ENCODE peak calls at places on chromosomes 3 and 15, in six cellular contexts. V is HCT116, D is suprapubic skin, R is fibroblast of lung, O is small intestine, K is pancreas. W is an unnamed sample. For H3K4me1, the result is how much of the 10 kb centered on the place peaks cover.

GRCh38 chr3:28836199-28836598 is 444.7 kb upstream of the RBMS3 start:
- DNase-seq in V (no peak), D (no peak), R (peak), O (no peak), K (no peak), W (no peak)

GRCh38 chr3:114494498-114494897 is 200.7 kb downstream of the TIGIT start:
- DNase-seq in V (no peak), D (no peak), R (no peak), O (no peak), K (no peak), W (no peak)

GRCh38 chr15:98530570-98530969 is 117.8 kb upstream of the IGF1R start:
- DNase-seq in V (no peak), D (no peak), R (no peak), O (no peak), K (no peak), W (no peak)

GRCh38 chr3:58526124-58526957 is 10.6 kb downstream of the ACOX2 start:
- DNase-seq in V (peak), D (no peak), R (peak), O (no peak), K (no peak), W (no peak)

GRCh38 chr15:74339371-74339770 is 28.1 kb downstream of the CYP11A1 start:
- DNase-seq in V (no peak), D (no peak), R (no peak), O (no peak), K (no peak), W (no peak)

GRCh38 chr15:31080618-31081017 is 20.9 kb downstream of the TRPM1 start:
- DNase-seq in V (peak), D (no peak), R (no peak), O (peak), K (no peak), W (no peak)

GRCh38 chr3:188058569-188059184 is 95.3 kb upstream of the LPP start:
- DNase-seq in V (no peak), D (no peak), R (no peak), O (no peak), K (no peak), W (no peak)

GRCh38 chr15:41011055-41011815 is 58.0 kb downstream of the CHAC1 start:
- DNase-seq in V (no peak), D (no peak), R (no peak), O (peak), K (no peak), W (no peak)

GRCh38 chr15:101276501-101277037 is 716 bp downstream of the SELENOS start:
- DNase-seq in V (no peak), D (no peak), R (no peak), O (no peak), K (no peak), W (no peak)

DNA sequence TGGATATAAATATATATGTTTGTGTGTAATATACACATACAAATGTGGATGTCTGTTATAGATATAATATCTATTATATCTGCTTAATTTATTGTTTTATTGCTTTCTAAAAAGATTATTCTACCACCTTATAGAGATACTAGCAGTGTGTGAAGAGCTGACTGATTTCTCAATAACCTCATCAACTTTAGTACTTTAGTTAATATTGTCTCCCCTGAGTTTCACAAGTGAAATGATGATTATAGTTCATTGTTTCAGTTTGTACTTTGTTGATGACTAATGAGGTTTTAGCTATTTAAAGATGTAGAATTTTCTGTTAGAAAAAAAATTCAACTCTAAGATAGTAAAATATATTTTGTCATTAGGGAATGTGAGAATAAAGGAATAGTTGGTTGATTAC is 11.4 kb downstream of the RSRC1 start:
- DNase-seq in V (no peak), D (no peak), R (no peak), O (no peak), K (no peak), W (no peak)
- H3K4me1 ChIP-seq in V (under half), D (under half), R (under half), O (under half), K (under half), W (under half)

DNA sequence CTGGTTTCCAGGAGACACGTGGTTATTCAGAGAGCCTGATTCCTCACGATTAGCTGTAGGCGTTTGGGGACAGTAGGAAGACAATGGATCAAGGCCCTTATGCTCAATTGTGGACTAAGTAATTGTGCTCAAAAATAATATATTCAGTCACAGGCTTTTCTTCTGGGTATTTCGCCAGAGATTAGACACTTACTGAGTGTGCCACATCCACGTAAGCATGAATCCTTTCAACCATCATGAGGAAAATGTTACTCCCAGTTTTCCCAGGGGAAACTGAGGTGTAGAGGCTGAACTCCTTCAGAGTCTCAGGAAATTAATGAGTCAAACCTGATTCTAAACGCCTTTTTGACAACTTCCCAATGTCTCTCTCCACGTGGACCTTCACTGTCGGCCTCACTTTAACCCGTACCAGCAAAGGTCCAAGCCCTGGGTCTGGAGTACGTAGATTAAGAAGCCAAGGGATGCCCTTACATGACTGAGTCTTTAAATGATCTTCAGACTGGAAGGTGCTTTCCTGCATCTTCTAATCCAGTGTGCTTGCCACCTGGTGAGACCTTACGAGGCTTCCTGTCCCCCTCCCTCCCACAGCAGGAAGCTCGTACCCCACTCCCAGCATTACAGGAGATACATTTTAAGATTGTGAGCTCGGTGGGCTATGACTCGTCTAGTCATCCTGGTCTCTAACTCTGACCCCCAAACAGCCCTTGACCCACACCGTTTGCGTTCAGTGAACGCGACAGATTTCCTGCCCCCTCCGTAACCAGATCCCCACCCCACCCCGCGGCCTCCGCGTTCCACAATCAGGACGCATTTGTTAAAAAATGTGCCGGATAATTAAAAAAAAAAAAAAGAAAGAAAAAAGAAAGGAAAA is 1.7 kb downstream of the PKM start:
- DNase-seq in V (no peak), D (no peak), R (peak), O (peak), K (no peak), W (no peak)
- H3K4me1 ChIP-seq in V (half or more), D (half or more), R (under half), O (under half), K (under half), W (under half)

DNA sequence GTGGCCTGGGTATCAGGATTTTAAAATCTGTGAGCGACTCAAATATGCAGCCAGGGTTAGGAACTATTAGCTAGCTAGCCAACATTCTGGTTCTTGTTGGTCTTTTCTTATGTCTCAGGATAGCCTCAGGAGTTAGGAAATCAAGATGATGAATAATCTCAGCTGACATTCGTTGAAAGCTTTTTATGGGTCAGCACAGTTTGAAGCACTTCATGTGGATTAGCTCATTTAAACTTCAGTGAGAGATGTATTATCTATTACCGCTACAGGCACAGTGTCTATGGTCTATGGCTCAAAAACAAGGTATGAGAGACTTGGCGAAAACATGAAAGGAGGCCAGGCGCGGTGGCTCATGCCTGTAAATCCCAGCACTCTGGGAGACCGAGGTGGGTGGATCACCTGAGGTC is 187.5 kb upstream of the THRB start:
- DNase-seq in V (no peak), D (no peak), R (peak), O (no peak), K (no peak), W (no peak)
- H3K4me1 ChIP-seq in V (under half), D (under half), R (under half), O (under half), K (under half), W (under half)

GRCh38 chr3:180416111-180416541 is 185.8 kb upstream of the TTC14 start:
- DNase-seq in V (no peak), D (no peak), R (peak), O (no peak), K (no peak), W (no peak)
- H3K4me1 ChIP-seq in V (under half), D (under half), R (under half), O (under half), K (under half), W (under half)

W was measured in breast epithelium.